ENCODE peak calls at places on chromosomes 12 and 14, in ten cellular contexts. W, O, Q, Y, F, E, S, X, T and J are unnamed samples.

GRCh38 chr12:112252184-112252583 is 126.8 kb downstream of the TRAFD1 start:
- DNase-seq in W (peak), O (no peak), Q (no peak), Y (no peak), F (no peak), E (no peak), S (no peak), X (no peak), T (no peak), J (no peak)

GRCh38 chr12:104263580-104264358 is 39.8 kb upstream of the EID3 start:
- DNase-seq in W (no peak), O (no peak), Q (no peak), Y (peak), F (no peak), E (no peak), S (peak), X (no peak), T (no peak), J (no peak)

GRCh38 chr12:94152292-94153083 is 4.1 kb downstream of the PLXNC1 start:
- DNase-seq in W (no peak), O (no peak), Q (no peak), Y (no peak), F (no peak), E (no peak), S (no peak), X (no peak), T (no peak), J (no peak)

GRCh38 chr14:24483604-24484252 is 24.3 kb downstream of the CMA1 start:
- DNase-seq in W (peak), O (no peak), Q (no peak), Y (peak), F (no peak), E (no peak), S (no peak), X (no peak), T (no peak), J (no peak)

GRCh38 chr14:96783306-96784224 is 13.6 kb upstream of the VRK1 start:
- DNase-seq in W (peak), O (no peak), Q (no peak), Y (no peak), F (no peak), E (no peak), S (no peak), X (no peak), T (no peak), J (no peak)

GRCh38 chr12:126668538-126668937 is 1598.4 kb upstream of the TMEM132C start:
- DNase-seq in W (peak), O (no peak), Q (no peak), Y (no peak), F (no peak), E (no peak), S (peak), X (no peak), T (no peak), J (no peak)

GRCh38 chr14:30160608-30161007 is 233.0 kb upstream of the PRKD1 start:
- DNase-seq in W (no peak), O (no peak), Q (no peak), Y (no peak), F (no peak), E (no peak), S (no peak), X (no peak), T (no peak), J (no peak)

GRCh38 chr14:79842270-79842669 is 369.0 kb downstream of the DIO2 start:
- DNase-seq in W (peak), O (no peak), Q (no peak), Y (peak), F (no peak), E (no peak), S (no peak), X (no peak), T (no peak), J (no peak)

GRCh38 chr12:98503593-98504367 is 11.6 kb upstream of the TMPO start:
- DNase-seq in W (peak), O (peak), Q (peak), Y (peak), F (peak), E (peak), S (peak), X (peak), T (peak), J (peak)

GRCh38 chr12:19712041-19712440 is 272.7 kb downstream of the AEBP2 start:
- DNase-seq in W (peak), O (no peak), Q (no peak), Y (no peak), F (no peak), E (no peak), S (peak), X (no peak), T (no peak), J (no peak)

GRCh38 chr12:109053382-109054123 is 1.2 kb downstream of the USP30 start:
- DNase-seq in W (no peak), O (no peak), Q (peak), Y (no peak), F (peak), E (no peak), S (no peak), X (no peak), T (no peak), J (peak)

GRCh38 chr14:74563233-74563585 is 48.8 kb downstream of the LTBP2 start:
- DNase-seq in W (no peak), O (no peak), Q (no peak), Y (no peak), F (no peak), E (no peak), S (no peak), X (no peak), T (no peak), J (no peak)

GRCh38 chr12:89347325-89347829 is 4.9 kb downstream of the DUSP6 start:
- DNase-seq in W (no peak), O (no peak), Q (no peak), Y (no peak), F (no peak), E (no peak), S (no peak), X (no peak), T (no peak), J (no peak)

GRCh38 chr12:26918321-26919215 is 19.2 kb downstream of the INTS13 start:
- DNase-seq in W (peak), O (no peak), Q (no peak), Y (peak), F (no peak), E (no peak), S (no peak), X (no peak), T (no peak), J (no peak)

GRCh38 chr12:18982226-18982949 is 147.1 kb upstream of the PLEKHA5 start:
- DNase-seq in W (no peak), O (no peak), Q (no peak), Y (no peak), F (no peak), E (no peak), S (no peak), X (no peak), T (no peak), J (no peak)

GRCh38 chr14:58152569-58152857 is 500 bp upstream of the ARMH4 start:
- DNase-seq in W (no peak), O (no peak), Q (no peak), Y (no peak), F (no peak), E (no peak), S (no peak), X (no peak), T (no peak), J (no peak)

GRCh38 chr12:45235087-45236025 is 19.5 kb downstream of the ANO6 start:
- DNase-seq in W (peak), O (no peak), Q (no peak), Y (peak), F (no peak), E (no peak), S (peak), X (no peak), T (peak), J (no peak)

GRCh38 chr12:93139028-93139665 is 210.1 kb upstream of the EEA1 start:
- DNase-seq in W (no peak), O (no peak), Q (no peak), Y (no peak), F (no peak), E (no peak), S (no peak), X (no peak), T (no peak), J (no peak)

GRCh38 chr14:80387563-80387981 is 176.3 kb upstream of the DIO2 start:
- DNase-seq in W (peak), O (no peak), Q (no peak), Y (no peak), F (no peak), E (no peak), S (no peak), X (no peak), T (no peak), J (no peak)

GRCh38 chr14:50047274-50047676 is 69.1 kb downstream of the VCPKMT start:
- DNase-seq in W (no peak), O (no peak), Q (no peak), Y (peak), F (no peak), E (no peak), S (no peak), X (no peak), T (no peak), J (no peak)

GRCh38 chr12:89311703-89312293 is 40.5 kb downstream of the DUSP6 start:
- DNase-seq in W (no peak), O (no peak), Q (no peak), Y (no peak), F (no peak), E (no peak), S (no peak), X (no peak), T (no peak), J (no peak)

GRCh38 chr12:25332143-25332542 is 81.4 kb upstream of the KRAS start:
- DNase-seq in W (no peak), O (no peak), Q (no peak), Y (no peak), F (no peak), E (no peak), S (no peak), X (no peak), T (no peak), J (peak)

GRCh38 chr14:55125403-55125802 is 3.6 kb upstream of the LGALS3 start:
- DNase-seq in W (no peak), O (no peak), Q (no peak), Y (no peak), F (no peak), E (no peak), S (no peak), X (no peak), T (no peak), J (no peak)

GRCh38 chr12:94873368-94874085 is 130.0 kb downstream of the NDUFA12 start:
- DNase-seq in W (no peak), O (no peak), Q (no peak), Y (peak), F (no peak), E (no peak), S (no peak), X (no peak), T (peak), J (no peak)

GRCh38 chr12:1022032-1022970 is 31.3 kb downstream of the ERC1 start:
- DNase-seq in W (no peak), O (no peak), Q (no peak), Y (no peak), F (no peak), E (no peak), S (no peak), X (no peak), T (no peak), J (no peak)

GRCh38 chr14:77848031-77848430 is 48.1 kb downstream of the ADCK1 start:
- DNase-seq in W (no peak), O (no peak), Q (no peak), Y (no peak), F (no peak), E (no peak), S (no peak), X (no peak), T (no peak), J (no peak)

GRCh38 chr12:110844551-110845395 is 2.0 kb upstream of the CCDC63 start:
- DNase-seq in W (peak), O (no peak), Q (no peak), Y (no peak), F (no peak), E (no peak), S (no peak), X (no peak), T (no peak), J (no peak)

GRCh38 chr12:42483534-42483857 is 106.0 kb downstream of the PRICKLE1 start:
- DNase-seq in W (no peak), O (peak), Q (peak), Y (no peak), F (peak), E (no peak), S (no peak), X (no peak), T (peak), J (peak)

GRCh38 chr14:99832326-99832725 is 39.1 kb downstream of the EML1 start:
- DNase-seq in W (no peak), O (no peak), Q (no peak), Y (no peak), F (no peak), E (no peak), S (no peak), X (no peak), T (no peak), J (no peak)

GRCh38 chr12:128606040-128606439 is 217.7 kb downstream of the SLC15A4 start:
- DNase-seq in W (no peak), O (no peak), Q (no peak), Y (no peak), F (no peak), E (no peak), S (no peak), X (no peak), T (no peak), J (no peak)

GRCh38 chr14:100983710-100984109 is 80.2 kb upstream of the RTL1 start:
- DNase-seq in W (no peak), O (no peak), Q (no peak), Y (no peak), F (no peak), E (no peak), S (no peak), X (no peak), T (no peak), J (no peak)

GRCh38 chr14:93963692-93964091 is 12.7 kb downstream of the ASB2 start:
- DNase-seq in W (no peak), O (no peak), Q (no peak), Y (no peak), F (no peak), E (no peak), S (no peak), X (no peak), T (no peak), J (peak)

GRCh38 chr14:47948981-47949380 is 273.6 kb upstream of the MDGA2 start:
- DNase-seq in W (no peak), O (no peak), Q (no peak), Y (no peak), F (no peak), E (no peak), S (no peak), X (no peak), T (no peak), J (no peak)